ENCODE peak calls at places on chromosomes 5 and 9, in five cellular contexts. O is left ventricle myocardium inferior, Q is T1000, S is AG10803, M is SW480. H is an unnamed sample.

GRCh38 chr5:96434201-96434645 is 1.2 kb upstream of the PCSK1 start:
- DNase-seq in O (peak), Q (peak), S (peak), M (peak), H (peak)

GRCh38 chr5:25393321-25393720 is 748.5 kb upstream of the CDH10 start:
- DNase-seq in O (no peak), Q (no peak), S (no peak), M (no peak), H (no peak)

GRCh38 chr5:16483361-16483760 is 17.8 kb upstream of the ZNF622 start:
- DNase-seq in O (no peak), Q (no peak), S (no peak), M (peak), H (peak)

GRCh38 chr9:105656131-105656921 is 5.9 kb upstream of the TAL2 start:
- DNase-seq in O (peak), Q (no peak), S (no peak), M (peak), H (no peak)

GRCh38 chr5:59164041-59164830 is 581.4 kb downstream of the RAB3C start:
- DNase-seq in O (no peak), Q (no peak), S (peak), M (no peak), H (no peak)

GRCh38 chr5:146290318-146290717 is 48.3 kb upstream of the POU4F3 start:
- DNase-seq in O (no peak), Q (no peak), S (no peak), M (no peak), H (no peak)

GRCh38 chr5:116671211-116671736 is 96.7 kb upstream of the SEMA6A start:
- DNase-seq in O (no peak), Q (no peak), S (no peak), M (peak), H (no peak)

GRCh38 chr5:72231989-72232703 is 87.9 kb downstream of the MRPS27 start:
- DNase-seq in O (no peak), Q (no peak), S (no peak), M (peak), H (no peak)

GRCh38 chr9:108477538-108478006 is 378.2 kb downstream of the ACTL7B start:
- DNase-seq in O (no peak), Q (no peak), S (peak), M (peak), H (peak)

GRCh38 chr5:157294692-157295091 is 28.8 kb downstream of the CYFIP2 start:
- DNase-seq in O (no peak), Q (no peak), S (no peak), M (peak), H (no peak)

GRCh38 chr5:132907161-132907560 is 33.7 kb downstream of the LEAP2 start:
- DNase-seq in O (no peak), Q (no peak), S (no peak), M (no peak), H (no peak)

GRCh38 chr5:107636555-107636954 is 34.2 kb downstream of the EFNA5 start:
- DNase-seq in O (no peak), Q (no peak), S (no peak), M (no peak), H (no peak)

GRCh38 chr5:35436441-35437057 is 181.1 kb upstream of the SPEF2 start:
- DNase-seq in O (no peak), Q (no peak), S (peak), M (peak), H (no peak)

GRCh38 chr5:82068723-82069122 is 96.9 kb downstream of the ATG10 start:
- DNase-seq in O (no peak), Q (no peak), S (no peak), M (no peak), H (no peak)

GRCh38 chr5:132459031-132459982 is 31.3 kb downstream of the IRF1 start:
- DNase-seq in O (no peak), Q (peak), S (peak), M (peak), H (no peak)